ENCODE peak calls at places on chromosomes 5 and 9, in ten cellular contexts. S, K, J, B, H, R, D, C, U and V are unnamed samples.

GRCh38 chr9:93060746-93061259 is 2.3 kb downstream of the SUSD3 start:
- DNase-seq in H (no peak), B (no peak), J (peak), C (no peak), U (peak), D (no peak), R (no peak), K (no peak), S (no peak), V (peak)

GRCh38 chr9:92535940-92536850 is at the start of gene ECM2:
- DNase-seq in C (no peak), S (no peak), J (no peak), D (no peak), R (no peak), B (no peak), K (no peak), H (no peak), U (no peak), V (no peak)

GRCh38 chr5:104987074-104987473 is 1424.5 kb upstream of the NUDT12 start:
- DNase-seq in D (no peak), H (no peak), K (no peak), C (no peak), R (no peak), U (no peak), B (no peak), S (no peak), J (no peak), V (no peak)

GRCh38 chr5:73122875-73123810 is 2.8 kb downstream of the TMEM171 start:
- DNase-seq in C (no peak), U (no peak), B (no peak), K (no peak), H (no peak), S (no peak), J (no peak), R (no peak), D (no peak), V (no peak)

GRCh38 chr9:69044226-69045219 is 9.0 kb downstream of the FXN start:
- DNase-seq in B (peak), H (no peak), K (no peak), U (no peak), J (peak), R (no peak), S (no peak), C (no peak), D (no peak), V (no peak)

GRCh38 chr9:134433909-134434895 is 107.9 kb downstream of the RXRA start:
- DNase-seq in S (no peak), D (no peak), R (no peak), K (no peak), H (no peak), C (no peak), J (no peak), B (no peak), U (no peak), V (no peak)

GRCh38 chr9:8579661-8580060 is 780.1 kb upstream of the DMAC1 start:
- DNase-seq in D (no peak), C (no peak), S (no peak), H (no peak), J (no peak), U (no peak), K (no peak), R (no peak), B (no peak), V (no peak)

GRCh38 chr9:114552716-114553115 is 34.9 kb upstream of the ATP6V1G1 start:
- DNase-seq in D (no peak), U (no peak), J (no peak), K (no peak), S (no peak), C (no peak), B (no peak), H (no peak), R (no peak), V (no peak)

GRCh38 chr9:108105885-108106284 is 616.3 kb upstream of the KLF4 start:
- DNase-seq in C (no peak), K (no peak), B (no peak), D (no peak), R (no peak), H (no peak), S (no peak), J (no peak), U (no peak), V (no peak)

GRCh38 chr5:154534457-154535050 is 56.5 kb upstream of the HAND1 start:
- DNase-seq in B (no peak), C (no peak), R (no peak), J (no peak), U (no peak), S (no peak), H (no peak), K (no peak), D (no peak), V (no peak)

GRCh38 chr9:121972501-121972981 is 120.6 kb downstream of the TTLL11 start:
- DNase-seq in D (no peak), C (no peak), K (no peak), B (no peak), J (no peak), S (no peak), R (peak), U (peak), H (no peak), V (peak)

GRCh38 chr9:135069556-135070197 is 17.8 kb upstream of the OLFM1 start:
- DNase-seq in U (no peak), C (no peak), J (no peak), B (no peak), S (peak), D (peak), R (no peak), K (no peak), H (peak), V (no peak)

GRCh38 chr5:123157797-123158528 is 68.9 kb downstream of the PRDM6 start:
- DNase-seq in R (no peak), K (no peak), J (no peak), B (no peak), U (no peak), H (no peak), D (no peak), C (no peak), S (no peak), V (no peak)

GRCh38 chr5:66174338-66174737 is 30.2 kb downstream of the SREK1 start:
- DNase-seq in C (peak), U (no peak), S (no peak), D (no peak), B (no peak), H (no peak), K (no peak), J (no peak), R (no peak), V (no peak)

DNA sequence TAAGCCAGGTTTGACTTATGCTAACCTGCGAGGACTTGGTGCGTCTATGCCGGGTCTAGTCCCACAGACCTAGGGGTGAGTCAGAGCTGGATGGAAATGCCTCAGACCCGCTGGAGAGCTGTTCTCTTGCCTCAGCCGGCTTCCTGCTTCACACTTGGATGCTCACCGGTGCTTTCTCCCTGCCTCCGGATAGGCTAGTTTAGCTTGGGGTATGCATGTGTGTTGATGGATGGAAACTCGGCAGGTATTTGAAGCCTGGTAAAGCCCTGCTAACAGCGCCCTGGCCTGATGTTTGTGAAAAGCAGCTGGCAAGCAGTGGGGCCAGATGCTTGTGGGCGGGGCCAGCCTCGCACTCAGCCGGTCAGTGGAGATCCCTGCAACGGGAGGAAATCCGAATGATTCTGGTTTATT is 29.3 kb downstream of the PRRC2B start:
- DNase-seq in R (peak), C (no peak), D (no peak), K (peak), B (peak), H (peak), U (peak), S (peak), J (no peak), V (peak)
- H3K27ac ChIP-seq in R (no peak), C (no peak), D (peak), K (peak), B (peak), H (no peak), U (no peak), S (peak), J (no peak), V (peak)

DNA sequence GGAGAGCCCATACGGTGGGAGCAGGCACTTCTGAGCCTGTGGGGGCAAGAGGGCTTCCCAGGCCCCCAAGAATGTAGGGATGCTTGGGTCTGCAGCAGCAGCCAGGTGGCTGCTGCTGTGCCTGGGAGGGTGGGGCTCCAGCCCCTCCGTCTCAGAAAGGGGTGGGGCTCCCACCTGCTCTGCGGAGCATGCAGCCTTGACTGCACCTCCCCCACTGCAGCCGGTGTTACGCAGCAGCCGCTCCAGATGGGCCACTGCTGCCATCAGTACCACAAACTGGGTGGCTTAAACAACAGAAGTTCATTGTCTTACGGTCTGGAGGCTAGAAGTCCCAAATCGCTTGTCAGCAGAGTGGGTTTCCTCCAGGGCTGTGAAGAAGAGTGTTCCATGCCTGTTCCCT is 365.5 kb downstream of the TMEM38B start:
- DNase-seq in R (no peak), K (no peak), S (no peak), J (no peak), U (no peak), C (no peak), H (no peak), D (no peak), B (no peak), V (no peak)
- TF ChIP-seq CTCF in R (no peak), K (no peak), S (no peak), J (no peak), U (no peak), C (no peak), H (no peak), D (no peak), B (no peak), V (no peak)

GRCh38 chr5:142829821-142830220 is 59.6 kb downstream of the ARHGAP26 start:
- DNase-seq in D (no peak), K (no peak), B (no peak), C (no peak), H (no peak), S (no peak), U (no peak), J (no peak), R (no peak), V (no peak)
- TF ChIP-seq EP300 in D (no peak), K (no peak), B (no peak), C (no peak), H (no peak), S (peak), U (no peak), J (no peak), R (no peak), V (no peak)

GRCh38 chr5:30890377-30890776 is 303.1 kb upstream of the CDH6 start:
- DNase-seq in B (no peak), H (no peak), K (no peak), U (no peak), S (no peak), J (no peak), D (no peak), R (no peak), C (no peak), V (no peak)
- H3K27ac ChIP-seq in B (no peak), H (no peak), K (no peak), U (no peak), S (no peak), J (no peak), D (no peak), R (no peak), C (no peak), V (no peak)

GRCh38 chr5:8714197-8714596 is 831.7 kb downstream of the SEMA5A start:
- DNase-seq in R (no peak), K (no peak), H (no peak), S (no peak), B (no peak), C (no peak), J (no peak), D (no peak), U (no peak), V (no peak)
- TF ChIP-seq CTCF in R (no peak), K (no peak), H (no peak), S (no peak), B (no peak), C (no peak), J (no peak), D (no peak), U (no peak), V (no peak)

GRCh38 chr9:90047828-90048227 is 443.0 kb downstream of the GADD45G start:
- DNase-seq in B (no peak), S (no peak), H (no peak), C (no peak), D (no peak), U (no peak), R (no peak), K (no peak), J (no peak), V (no peak)

GRCh38 chr9:90038778-90039177 is 434.0 kb downstream of the GADD45G start:
- DNase-seq in D (peak), R (no peak), C (no peak), K (no peak), B (no peak), S (no peak), H (no peak), U (no peak), J (no peak), V (no peak)

GRCh38 chr9:90044263-90044662 is 439.5 kb downstream of the GADD45G start:
- DNase-seq in D (no peak), S (no peak), H (no peak), K (peak), C (no peak), B (no peak), U (no peak), J (no peak), R (no peak), V (no peak)

GRCh38 chr9:90046317-90046861 is 441.6 kb downstream of the GADD45G start:
- DNase-seq in R (no peak), K (no peak), B (no peak), U (no peak), J (no peak), C (no peak), H (no peak), S (no peak), D (peak), V (no peak)

GRCh38 chr9:90044710-90045151 is 439.9 kb downstream of the GADD45G start:
- DNase-seq in S (no peak), J (no peak), B (no peak), C (peak), D (peak), R (peak), U (no peak), H (no peak), K (peak), V (no peak)
- TF ChIP-seq EP300 in S (no peak), J (no peak), B (no peak), C (no peak), D (no peak), R (no peak), U (no peak), H (no peak), K (no peak), V (no peak)

GRCh38 chr5:31124026-31124425 is 69.5 kb upstream of the CDH6 start:
- DNase-seq in R (no peak), D (no peak), H (no peak), S (no peak), J (no peak), C (no peak), K (no peak), U (no peak), B (no peak), V (no peak)

GRCh38 chr5:31122998-31123950 is 70.2 kb upstream of the CDH6 start:
- DNase-seq in S (no peak), C (no peak), D (no peak), H (no peak), R (no peak), K (no peak), B (no peak), J (no peak), U (no peak), V (no peak)

GRCh38 chr5:31119938-31120641 is 73.4 kb upstream of the CDH6 start:
- DNase-seq in K (no peak), R (no peak), D (no peak), H (no peak), C (no peak), B (no peak), J (no peak), U (no peak), S (no peak), V (no peak)

GRCh38 chr5:31120642-31120948 is 72.9 kb upstream of the CDH6 start:
- DNase-seq in B (no peak), R (no peak), J (no peak), S (no peak), K (no peak), U (no peak), C (no peak), H (no peak), D (no peak), V (no peak)

DNA sequence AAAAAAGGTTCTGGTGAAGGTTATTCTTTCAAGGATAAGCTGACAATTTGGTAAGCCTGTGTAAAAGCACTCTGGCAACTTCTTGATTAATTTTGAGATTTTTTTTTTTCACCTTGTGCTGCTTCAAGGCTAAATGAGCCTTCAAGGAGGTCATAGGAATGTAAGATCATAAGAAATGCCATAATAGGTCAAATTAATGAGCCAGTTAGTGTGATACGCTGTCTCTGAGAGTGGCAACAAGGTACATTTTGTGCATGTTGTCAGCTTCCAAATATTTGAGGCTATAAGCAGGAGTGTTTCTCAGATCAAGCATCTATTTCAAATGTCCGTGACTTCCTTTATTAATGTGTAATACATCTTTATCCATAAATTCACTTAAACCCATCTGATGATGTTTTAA is 72.3 kb upstream of the CDH6 start:
- DNase-seq in R (no peak), S (no peak), B (no peak), K (no peak), U (no peak), D (no peak), C (no peak), J (no peak), H (no peak), V (no peak)
- H3K27ac ChIP-seq in R (no peak), S (no peak), B (no peak), K (no peak), U (no peak), D (no peak), C (no peak), J (no peak), H (no peak), V (no peak)

DNA sequence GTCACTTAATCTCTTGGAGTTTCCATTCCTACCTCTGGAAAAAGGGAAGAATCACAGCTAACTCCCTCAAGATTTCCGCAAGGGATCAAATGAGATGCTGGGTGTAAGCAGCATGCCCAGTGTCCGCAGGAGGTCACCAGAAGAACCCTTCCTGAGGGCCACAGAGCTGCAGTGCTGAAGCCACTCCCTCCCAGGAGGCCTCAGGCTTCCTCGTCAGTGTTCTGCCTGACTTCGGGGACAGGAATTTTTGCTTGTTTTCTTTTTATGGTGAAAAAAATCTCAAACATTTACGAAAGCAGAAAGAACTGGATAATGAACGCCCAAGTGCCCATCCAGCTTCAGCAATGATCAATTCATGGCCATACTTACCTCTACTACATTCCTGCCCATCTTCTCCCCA is 183.0 kb downstream of the CDK5RAP2 start:
- DNase-seq in S (peak), U (no peak), H (no peak), K (no peak), C (no peak), B (no peak), J (no peak), R (no peak), D (no peak), V (no peak)
- TF ChIP-seq CTCF in S (no peak), U (no peak), H (no peak), K (no peak), C (no peak), B (no peak), J (no peak), R (no peak), D (no peak), V (no peak)

GRCh38 chr9:61671276-61671973 is 481.6 kb downstream of the SPATA31A7 start:
- DNase-seq in H (no peak), S (peak), J (no peak), R (peak), U (no peak), C (no peak), D (no peak), K (no peak), B (peak), V (no peak)
- TF ChIP-seq EP300 in H (no peak), S (no peak), J (no peak), R (no peak), U (no peak), C (no peak), D (no peak), K (no peak), B (no peak), V (no peak)

GRCh38 chr5:150481972-150482406 is 25.9 kb upstream of the NDST1 start:
- DNase-seq in C (no peak), R (no peak), B (no peak), S (no peak), H (no peak), J (peak), D (no peak), K (no peak), U (no peak), V (no peak)
- H3K27ac ChIP-seq in C (no peak), R (no peak), B (no peak), S (no peak), H (no peak), J (peak), D (no peak), K (peak), U (no peak), V (no peak)